ENCODE peak calls at places on chromosomes 7 and 10, in four cellular contexts. U, Q, X and M are unnamed samples.
A peak's percentile ranks its signal among the peaks of the same experiment; 100 is the strongest.

GRCh38 chr7:30040938-30041337 is 12.7 kb downstream of the PLEKHA8 start:
- DNase-seq in U (no peak), Q (no peak), X (no peak), M (no peak)

GRCh38 chr7:22453159-22453558 is 46.8 kb downstream of the STEAP1B start:
- DNase-seq in U (no peak), Q (no peak), X (no peak), M (no peak)

GRCh38 chr10:120978589-120979252 is 127.6 kb downstream of the WDR11 start:
- DNase-seq in U (peak; percentile 14), Q (peak; percentile 2), X (no peak), M (peak; percentile 3)

GRCh38 chr7:87119581-87119980 is 32.7 kb upstream of the DMTF1 start:
- DNase-seq in U (no peak), Q (no peak), X (no peak), M (no peak)

GRCh38 chr10:116246263-116246662 is 26.7 kb downstream of the GFRA1 start:
- DNase-seq in U (no peak), Q (no peak), X (no peak), M (no peak)

GRCh38 chr7:42964849-42965805 is 33.0 kb downstream of the MRPL32 start:
- DNase-seq in U (no peak), Q (no peak), X (no peak), M (peak; percentile 65)

GRCh38 chr7:111531993-111532392 is 30.3 kb downstream of the IMMP2L start:
- DNase-seq in U (no peak), Q (no peak), X (no peak), M (peak; percentile 47)

GRCh38 chr7:27205325-27206280 is 5.7 kb upstream of the HOXA13 start:
- DNase-seq in U (no peak), Q (no peak), X (no peak), M (no peak)

GRCh38 chr7:127594490-127594889 is 954 bp downstream of the FSCN3 start:
- DNase-seq in U (no peak), Q (no peak), X (no peak), M (no peak)

GRCh38 chr7:107277331-107277730 is 108.5 kb downstream of the HBP1 start:
- DNase-seq in U (no peak), Q (peak; percentile 4), X (no peak), M (no peak)

GRCh38 chr7:137715101-137715500 is 131.7 kb downstream of the DGKI start:
- DNase-seq in U (peak; percentile 22), Q (peak; percentile 16), X (no peak), M (peak; percentile 13)

GRCh38 chr10:114653926-114654325 is 4.1 kb downstream of the ABLIM1 start:
- DNase-seq in U (no peak), Q (no peak), X (no peak), M (no peak)

GRCh38 chr10:49334993-49335972 is 36.3 kb downstream of the C10orf71 start:
- DNase-seq in U (no peak), Q (no peak), X (no peak), M (no peak)

GRCh38 chr10:123274513-123275182 is 120.4 kb downstream of the BUB3 start:
- DNase-seq in U (no peak), Q (no peak), X (no peak), M (no peak)

GRCh38 chr7:102451371-102452054 is 13.2 kb downstream of the ALKBH4 start:
- DNase-seq in U (no peak), Q (no peak), X (no peak), M (no peak)

GRCh38 chr7:108486291-108486966 is 30.2 kb upstream of the NRCAM start:
- DNase-seq in U (peak; percentile 51), Q (peak; percentile 67), X (peak; percentile 24), M (peak; percentile 63)

GRCh38 chr7:6655636-6656385 is 18.7 kb downstream of the ZNF316 start:
- DNase-seq in U (no peak), Q (no peak), X (no peak), M (no peak)

GRCh38 chr10:1422275-1422674 is 315.1 kb downstream of the ADARB2 start:
- DNase-seq in U (no peak), Q (no peak), X (no peak), M (no peak)

GRCh38 chr7:36887235-36887634 is 162.9 kb upstream of the AOAH start:
- DNase-seq in U (no peak), Q (no peak), X (no peak), M (no peak)

GRCh38 chr7:98998821-98999725 is 120.7 kb downstream of the TRRAP start:
- DNase-seq in U (no peak), Q (no peak), X (no peak), M (no peak)

GRCh38 chr7:81244213-81244612 is 325.4 kb upstream of the SEMA3C start:
- DNase-seq in U (no peak), Q (peak; percentile 35), X (peak; percentile 24), M (peak; percentile 65)

GRCh38 chr7:36870625-36871354 is 146.5 kb upstream of the AOAH start:
- DNase-seq in U (no peak), Q (no peak), X (no peak), M (no peak)

GRCh38 chr10:97891497-97892167 is 42.0 kb downstream of the GOLGA7B start:
- DNase-seq in U (no peak), Q (no peak), X (no peak), M (no peak)

GRCh38 chr10:67884313-67884841 is at the start of gene SIRT1:
- DNase-seq in U (peak; percentile 97), Q (peak; percentile 90), X (peak; percentile 89), M (peak; percentile 97)

GRCh38 chr7:47483604-47484273 is 98.2 kb downstream of the TNS3 start:
- DNase-seq in U (peak; percentile 41), Q (peak; percentile 38), X (no peak), M (peak; percentile 34)

GRCh38 chr7:150945853-150946825 is 32.0 kb downstream of the KCNH2 start:
- DNase-seq in U (no peak), Q (no peak), X (peak; percentile 5), M (no peak)

GRCh38 chr10:4279649-4280048 is 494.6 kb upstream of the KLF6 start:
- DNase-seq in U (peak; percentile 41), Q (peak; percentile 46), X (no peak), M (no peak)

GRCh38 chr10:69004821-69005220 is 16.2 kb downstream of the KIFBP start:
- DNase-seq in U (peak; percentile 58), Q (peak; percentile 73), X (peak; percentile 12), M (peak; percentile 83)

GRCh38 chr7:94050046-94050445 is 45.9 kb upstream of the BET1 start:
- DNase-seq in U (no peak), Q (no peak), X (no peak), M (no peak)

GRCh38 chr10:99661370-99661749 is 2.1 kb downstream of the ENTPD7 start:
- DNase-seq in U (peak; percentile 66), Q (peak; percentile 93), X (peak; percentile 78), M (peak; percentile 94)

GRCh38 chr7:129423700-129424410 is 10.4 kb upstream of the STRIP2 start:
- DNase-seq in U (peak; percentile 7), Q (peak; percentile 25), X (no peak), M (peak; percentile 36)

GRCh38 chr10:125006921-125007391 is 65.0 kb downstream of the ZRANB1 start:
- DNase-seq in U (no peak), Q (peak; percentile 46), X (no peak), M (no peak)

GRCh38 chr10:117320050-117320665 is 55.1 kb downstream of the PDZD8 start:
- DNase-seq in U (peak; percentile 42), Q (peak; percentile 27), X (no peak), M (peak; percentile 42)

GRCh38 chr10:68010426-68010825 is 64.7 kb downstream of the HERC4 start:
- DNase-seq in U (no peak), Q (no peak), X (no peak), M (no peak)

GRCh38 chr10:52578871-52579405 is 193.6 kb downstream of the MBL2 start:
- DNase-seq in U (peak; percentile 45), Q (peak; percentile 77), X (peak; percentile 86), M (peak; percentile 91)

GRCh38 chr10:124677871-124678565 is 66.2 kb downstream of the FAM53B start:
- DNase-seq in U (no peak), Q (peak; percentile 38), X (no peak), M (peak; percentile 32)

GRCh38 chr10:119893845-119894427 is 1.4 kb downstream of the SEC23IP start:
- DNase-seq in U (no peak), Q (no peak), X (no peak), M (no peak)
- H3K4me3 ChIP-seq in U (peak overlapping the region; percentile 7), Q (no peak overlapping the region), X (peak overlapping the region; percentile 29), M (peak overlapping the region; percentile 97)

DNA sequence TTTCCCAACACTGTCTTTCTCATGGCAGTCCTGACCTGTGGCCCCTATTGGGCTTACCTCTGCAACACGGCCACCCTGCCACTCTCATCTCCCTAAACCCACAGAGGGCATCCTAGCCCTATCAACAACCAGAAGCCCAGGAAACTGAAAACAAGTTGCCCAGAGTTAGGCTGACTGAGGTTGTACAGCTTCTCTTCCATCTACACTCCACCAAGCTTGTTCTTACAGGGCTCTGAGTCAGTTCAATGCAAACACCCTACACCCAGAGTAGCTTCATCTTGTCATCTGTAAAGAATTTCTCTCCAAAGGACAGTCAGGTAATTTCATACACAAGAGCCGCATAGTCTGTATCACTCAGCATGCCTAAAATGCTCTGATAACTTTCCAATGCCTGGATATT is 175.4 kb downstream of the ARID5B start:
- DNase-seq in U (peak; percentile 90), Q (peak; percentile 91), X (peak; percentile 84), M (peak; percentile 31)
- TF ChIP-seq CTCF in U (no peak), Q (no peak), X (no peak), M (no peak)

GRCh38 chr7:82713506-82713905 is 269.9 kb upstream of the CACNA2D1 start:
- DNase-seq in U (no peak), Q (no peak), X (no peak), M (no peak)
- H3K4me3 ChIP-seq in U (no peak overlapping the region), Q (no peak overlapping the region), X (no peak overlapping the region), M (no peak overlapping the region)

GRCh38 chr10:42929236-42929635 is 146.6 kb downstream of the BMS1 start:
- DNase-seq in U (no peak), Q (no peak), X (no peak), M (no peak)
- TF ChIP-seq CTCF in U (no peak), Q (no peak), X (no peak), M (no peak)